ENCODE peak calls at places on chromosomes 3 and 15, in four cellular contexts. Y is mesenchymal stem cell, G is neural progenitor cell, X is RWPE2. M is an unnamed sample. For H3K9me3, the result is how much of the 10 kb centered on the place peaks cover.

GRCh38 chr3:8869613-8870012 is 93.7 kb downstream of the RAD18 start:
- DNase-seq in Y (peak), G (no peak), X (peak), M (no peak)

GRCh38 chr15:55661431-55661830 is 73.3 kb upstream of the PYGO1 start:
- DNase-seq in Y (peak), G (peak), X (no peak), M (no peak)

GRCh38 chr3:183634707-183635106 is 716 bp upstream of the KLHL24 start:
- DNase-seq in Y (no peak), G (no peak), X (no peak), M (no peak)

GRCh38 chr15:44082558-44083151 is 112.4 kb downstream of the FRMD5 start:
- DNase-seq in Y (no peak), G (no peak), X (no peak), M (no peak)

GRCh38 chr3:123371859-123372767 is 76.8 kb downstream of the ADCY5 start:
- DNase-seq in Y (no peak), G (no peak), X (no peak), M (no peak)

GRCh38 chr3:180306691-180307090 is 270.0 kb upstream of the PEX5L start:
- DNase-seq in Y (no peak), G (no peak), X (no peak), M (no peak)

GRCh38 chr3:21274000-21274671 is 476.9 kb downstream of the ZNF385D start:
- DNase-seq in Y (no peak), G (no peak), X (no peak), M (no peak)

GRCh38 chr3:12116892-12117291 is 41.8 kb downstream of the TIMP4 start:
- DNase-seq in Y (no peak), G (no peak), X (no peak), M (no peak)

GRCh38 chr3:126671521-126671920 is 16.6 kb upstream of the TXNRD3 start:
- DNase-seq in Y (no peak), G (no peak), X (no peak), M (no peak)

GRCh38 chr15:27696530-27696929 is 402.6 kb downstream of the OCA2 start:
- DNase-seq in Y (no peak), G (no peak), X (no peak), M (no peak)

GRCh38 chr15:71328453-71328852 is 213.2 kb downstream of the THSD4 start:
- DNase-seq in Y (no peak), G (no peak), X (no peak), M (no peak)

GRCh38 chr3:39106281-39107055 is 959 bp downstream of the GORASP1 start:
- DNase-seq in Y (peak), G (peak), X (no peak), M (no peak)

GRCh38 chr3:101466465-101467309 is 46.3 kb downstream of the SENP7 start:
- DNase-seq in Y (peak), G (peak), X (no peak), M (peak)

GRCh38 chr3:157606392-157607197 is 103.4 kb upstream of the VEPH1 start:
- DNase-seq in Y (peak), G (peak), X (no peak), M (peak)

GRCh38 chr15:48834756-48835155 is 23.9 kb upstream of the CEP152 start:
- DNase-seq in Y (no peak), G (peak), X (no peak), M (no peak)

GRCh38 chr15:47356297-47356696 is 361.0 kb upstream of the SEMA6D start:
- DNase-seq in Y (no peak), G (no peak), X (no peak), M (no peak)

GRCh38 chr15:47363653-47364052 is 353.7 kb upstream of the SEMA6D start:
- DNase-seq in Y (no peak), G (no peak), X (no peak), M (no peak)

GRCh38 chr15:47358876-47359275 is 358.4 kb upstream of the SEMA6D start:
- DNase-seq in Y (no peak), G (no peak), X (no peak), M (no peak)

GRCh38 chr15:47364671-47365141 is 352.6 kb upstream of the SEMA6D start:
- DNase-seq in Y (peak), G (peak), X (no peak), M (no peak)

GRCh38 chr15:47360296-47360695 is 357.0 kb upstream of the SEMA6D start:
- DNase-seq in Y (no peak), G (no peak), X (no peak), M (no peak)
- H3K9me3 ChIP-seq in Y (under half), G (under half), X (under half), M (under half)

DNA sequence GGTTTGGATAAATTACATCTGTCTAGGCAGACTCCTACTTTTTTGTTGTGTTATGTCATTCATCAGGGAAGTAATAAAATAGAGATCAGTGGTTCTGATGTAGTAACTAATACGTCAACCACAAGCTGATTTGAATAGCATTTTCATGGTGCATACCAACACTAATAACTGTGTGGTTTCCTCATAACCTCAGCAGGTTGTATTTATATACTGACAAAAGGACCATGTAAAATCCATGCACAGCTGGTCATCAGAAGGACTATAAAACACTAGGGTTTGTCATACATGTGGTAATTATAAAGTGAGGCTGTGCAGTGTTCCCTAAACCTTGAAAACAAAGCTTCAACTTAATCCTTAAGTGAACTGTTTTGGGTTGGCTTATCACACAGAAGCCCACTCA is 216.8 kb upstream of the RBMS3 start:
- DNase-seq in Y (peak), G (peak), X (no peak), M (no peak)
- H3K9me3 ChIP-seq in Y (under half), G (under half), X (under half), M (under half)

GRCh38 chr3:84224262-84224661 is 734.5 kb upstream of the CADM2 start:
- DNase-seq in Y (no peak), G (no peak), X (no peak), M (no peak)
- H3K9me3 ChIP-seq in Y (under half), G (under half), X (under half), M (under half)

GRCh38 chr15:87816016-87816415 is 440.5 kb downstream of the NTRK3 start:
- DNase-seq in Y (peak), G (no peak), X (no peak), M (no peak)
- H3K9me3 ChIP-seq in Y (under half), G (under half), X (under half), M (under half)

GRCh38 chr15:24752354-24752753 is 76.8 kb downstream of the NPAP1 start:
- DNase-seq in Y (no peak), G (peak), X (no peak), M (no peak)
- H3K9me3 ChIP-seq in Y (under half), G (under half), X (under half), M (under half)

GRCh38 chr15:25185791-25186190 is 231.0 kb downstream of the SNRPN start:
- DNase-seq in Y (no peak), G (no peak), X (peak), M (no peak)

GRCh38 chr15:25184356-25185155 is 229.8 kb downstream of the SNRPN start:
- DNase-seq in Y (no peak), G (no peak), X (peak), M (no peak)

GRCh38 chr15:25183581-25184330 is 229.0 kb downstream of the SNRPN start:
- DNase-seq in Y (no peak), G (no peak), X (peak), M (no peak)

GRCh38 chr15:25186411-25186810 is 231.6 kb downstream of the SNRPN start:
- DNase-seq in Y (no peak), G (no peak), X (peak), M (no peak)

GRCh38 chr15:25185156-25185710 is 230.4 kb downstream of the SNRPN start:
- DNase-seq in Y (no peak), G (no peak), X (peak), M (no peak)
- H3K9me3 ChIP-seq in Y (under half), G (under half), X (half or more), M (under half)

GRCh38 chr3:13947912-13948311 is 68.0 kb upstream of the WNT7A start:
- DNase-seq in Y (no peak), G (peak), X (no peak), M (no peak)
- H3K9me3 ChIP-seq in Y (under half), G (under half), X (under half), M (under half)

M was measured in T-helper 17 cell.